ENCODE peak calls at places on chromosome 21, in eight cellular contexts. J, Q, M, R, U, H, X and Z are unnamed samples.

GRCh38 chr21:17726047-17726446 is 93.1 kb downstream of the C21orf91 start:
- DNase-seq in J (peak), Q (peak), M (peak), R (peak), U (no peak), H (peak), X (peak), Z (peak)

GRCh38 chr21:39461419-39461818 is 9.6 kb downstream of the SH3BGR start:
- DNase-seq in J (no peak), Q (no peak), M (no peak), R (no peak), U (no peak), H (peak), X (no peak), Z (no peak)

GRCh38 chr21:8990326-8991087 is 1530.9 kb upstream of the TPTE start:
- DNase-seq in J (peak), Q (no peak), M (no peak), R (no peak), U (no peak), H (no peak), X (no peak), Z (peak)

GRCh38 chr21:40117236-40117635 is 250.0 kb downstream of the PCP4 start:
- DNase-seq in J (no peak), Q (no peak), M (no peak), R (no peak), U (no peak), H (no peak), X (no peak), Z (no peak)

GRCh38 chr21:28554660-28555475 is 437.8 kb downstream of the LTN1 start:
- DNase-seq in J (peak), Q (no peak), M (no peak), R (peak), U (peak), H (no peak), X (peak), Z (no peak)

GRCh38 chr21:37064841-37065240 is 8.0 kb downstream of the PIGP start:
- DNase-seq in J (no peak), Q (no peak), M (no peak), R (no peak), U (no peak), H (no peak), X (no peak), Z (no peak)

GRCh38 chr21:35050348-35051286 is 1.5 kb upstream of the RUNX1 start:
- DNase-seq in J (no peak), Q (no peak), M (no peak), R (peak), U (no peak), H (peak), X (no peak), Z (peak)

GRCh38 chr21:26966360-26966977 is 419 bp downstream of the ADAMTS5 start:
- DNase-seq in J (peak), Q (no peak), M (no peak), R (peak), U (peak), H (no peak), X (no peak), Z (no peak)

GRCh38 chr21:34835526-34835925 is 166.7 kb downstream of the CLIC6 start:
- DNase-seq in J (peak), Q (no peak), M (no peak), R (peak), U (no peak), H (no peak), X (no peak), Z (no peak)

GRCh38 chr21:35578350-35578782 is 482.0 kb downstream of the SETD4 start:
- DNase-seq in J (no peak), Q (no peak), M (no peak), R (peak), U (no peak), H (no peak), X (no peak), Z (no peak)

GRCh38 chr21:34582506-34583150 is 32.3 kb downstream of the RCAN1 start:
- DNase-seq in J (peak), Q (peak), M (no peak), R (peak), U (peak), H (peak), X (peak), Z (peak)

GRCh38 chr21:35222021-35222420 is 172.9 kb upstream of the RUNX1 start:
- DNase-seq in J (no peak), Q (no peak), M (no peak), R (peak), U (no peak), H (peak), X (no peak), Z (peak)

GRCh38 chr21:38825901-38826300 is 20.2 kb downstream of the ETS2 start:
- DNase-seq in J (no peak), Q (no peak), M (no peak), R (no peak), U (no peak), H (no peak), X (no peak), Z (no peak)

GRCh38 chr21:14712121-14712520 is 166.0 kb upstream of the SAMSN1 start:
- DNase-seq in J (no peak), Q (no peak), M (no peak), R (no peak), U (no peak), H (no peak), X (no peak), Z (peak)

GRCh38 chr21:37670883-37671282 is 245.4 kb downstream of the KCNJ6 start:
- DNase-seq in J (no peak), Q (no peak), M (no peak), R (peak), U (no peak), H (no peak), X (no peak), Z (peak)

GRCh38 chr21:36800734-36801133 is 101.8 kb downstream of the SIM2 start:
- DNase-seq in J (no peak), Q (no peak), M (no peak), R (no peak), U (no peak), H (no peak), X (no peak), Z (no peak)

GRCh38 chr21:43727571-43728466 is 8.9 kb downstream of the PDXK start:
- DNase-seq in J (no peak), Q (no peak), M (no peak), R (peak), U (no peak), H (no peak), X (no peak), Z (peak)

GRCh38 chr21:35208810-35209517 is 159.9 kb upstream of the RUNX1 start:
- DNase-seq in J (no peak), Q (no peak), M (no peak), R (peak), U (no peak), H (no peak), X (no peak), Z (no peak)

DNA sequence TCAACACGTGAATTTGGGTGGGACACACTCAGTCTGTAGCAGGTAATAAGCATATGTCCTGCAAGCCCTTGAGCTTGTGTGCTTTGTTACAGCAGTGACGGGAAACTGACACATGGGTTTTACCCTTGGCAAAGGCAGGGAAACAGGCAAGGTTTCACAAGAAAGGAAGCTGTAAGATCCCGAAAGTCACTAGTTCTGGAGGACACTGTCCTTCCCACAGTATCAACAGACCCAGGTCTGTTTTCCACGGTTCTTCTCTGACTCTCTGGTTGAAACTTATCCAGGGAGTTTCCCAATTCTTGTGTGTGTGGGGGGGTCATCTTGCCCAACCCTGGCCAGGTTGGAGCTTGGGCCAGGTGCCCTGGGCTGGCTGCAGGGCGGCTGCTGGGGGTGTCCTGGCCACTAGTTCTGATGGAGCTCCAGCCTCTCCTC is 29.3 kb upstream of the ZBTB21 start:
- DNase-seq in J (no peak), Q (no peak), M (no peak), R (peak), U (peak), H (no peak), X (no peak), Z (peak)
- H3K27ac ChIP-seq in J (no peak), Q (no peak), M (no peak), R (peak), U (peak), H (no peak), X (no peak), Z (peak)

DNA sequence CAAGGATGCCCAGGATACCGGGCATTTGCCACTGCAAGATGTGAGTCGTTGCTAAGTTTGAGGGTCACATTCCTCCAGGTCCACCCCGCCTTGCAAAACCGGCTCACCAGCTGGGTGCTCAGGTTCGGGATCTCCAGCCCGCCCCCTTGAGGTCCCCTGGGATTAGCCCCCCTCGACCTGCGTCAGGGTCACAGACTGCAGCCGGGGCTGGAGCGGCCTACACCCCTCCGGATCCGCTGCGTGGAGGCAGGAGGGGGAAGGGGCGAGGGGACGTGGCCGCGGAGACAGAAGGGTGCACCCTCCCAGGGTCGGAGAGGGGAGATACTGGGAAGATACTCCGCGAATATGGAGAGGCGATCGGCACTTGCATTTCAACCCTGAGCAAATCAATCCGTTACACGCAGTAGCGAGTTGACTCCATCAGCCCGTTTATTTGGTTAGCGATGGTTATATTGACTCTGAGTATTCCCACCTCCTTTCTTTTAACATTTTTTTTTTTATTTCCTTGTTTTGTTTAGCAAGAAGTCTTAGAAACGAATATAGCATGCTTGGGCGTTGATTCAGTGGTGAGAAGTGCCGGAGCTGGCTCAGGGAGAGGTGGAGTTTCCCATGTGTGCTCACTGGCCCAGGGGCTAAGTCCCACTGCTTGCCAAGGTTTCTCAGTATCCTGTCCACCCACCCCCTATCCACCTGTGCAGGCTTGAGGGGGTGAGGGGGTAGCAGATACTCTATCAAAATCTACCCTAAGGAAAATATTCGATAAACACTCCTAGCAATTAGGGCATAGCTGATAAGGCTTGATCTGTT is 983 bp downstream of the IFNAR2 start:
- DNase-seq in J (peak), Q (peak), M (no peak), R (peak), U (peak), H (peak), X (peak), Z (peak)
- TF ChIP-seq EZH2phosphoT487 in J (no peak), Q (no peak), M (no peak), R (no peak), U (no peak), H (no peak), X (peak), Z (no peak)

DNA sequence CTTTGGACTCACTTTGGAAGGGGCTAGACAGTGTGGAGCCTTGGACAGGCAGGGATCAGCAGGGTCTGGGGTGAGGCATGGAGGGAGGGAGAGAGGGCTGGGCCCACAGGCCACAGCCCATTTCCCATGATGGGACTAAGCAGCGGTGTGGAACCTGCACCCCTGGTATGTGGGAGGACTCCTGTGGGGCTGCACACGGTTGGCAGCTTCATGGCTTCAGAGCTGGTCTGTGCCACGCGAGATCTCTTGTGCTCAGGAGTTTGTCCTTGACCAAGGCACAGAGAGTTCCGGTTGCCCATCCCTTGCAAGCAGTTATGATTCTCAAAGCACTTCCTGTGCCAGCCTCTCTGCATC is 8.1 kb upstream of the PTTG1IP start:
- DNase-seq in J (no peak), Q (peak), M (no peak), R (no peak), U (no peak), H (no peak), X (no peak), Z (no peak)
- H3K4me2 ChIP-seq in J (no peak), Q (peak), M (no peak), R (peak), U (no peak), H (peak), X (no peak), Z (peak)

DNA sequence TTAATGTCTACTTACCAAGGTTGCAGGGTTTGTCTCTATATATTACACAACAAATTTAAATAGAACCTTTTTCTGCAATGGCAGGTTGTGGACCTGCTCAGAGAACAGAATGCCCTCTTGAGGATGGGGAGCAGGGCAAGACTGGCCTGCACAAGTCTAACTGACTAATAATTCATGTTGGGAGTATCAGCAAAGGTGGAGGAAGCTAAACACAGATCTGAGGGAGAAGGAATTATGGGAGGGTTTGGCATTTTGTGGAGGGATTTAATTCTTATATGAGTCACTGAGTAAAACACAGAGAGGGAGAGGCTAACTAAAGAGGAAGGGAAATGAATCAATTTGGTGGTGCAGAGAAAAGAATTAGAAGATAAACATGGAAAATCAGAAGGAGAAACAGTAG is 40.0 kb downstream of the CLDN17 start:
- DNase-seq in J (no peak), Q (no peak), M (no peak), R (no peak), U (no peak), H (no peak), X (no peak), Z (peak)
- H3K27ac ChIP-seq in J (no peak), Q (no peak), M (no peak), R (no peak), U (no peak), H (no peak), X (no peak), Z (no peak)

GRCh38 chr21:16181024-16181423 is 451.2 kb downstream of the USP25 start:
- DNase-seq in J (no peak), Q (no peak), M (no peak), R (no peak), U (no peak), H (no peak), X (no peak), Z (no peak)
- TF ChIP-seq EZH2phosphoT487 in J (no peak), Q (no peak), M (no peak), R (no peak), U (no peak), H (no peak), X (no peak), Z (no peak)